ENCODE peak calls at places on chromosomes 13 and 19, in five cellular contexts. F, Z, Q, R and H are unnamed samples. For H3K4me1, the result is how much of the 10 kb centered on the place peaks cover.

GRCh38 chr19:14218615-14219330 is 12.8 kb upstream of the ADGRL1 start:
- DNase-seq in F (no peak), Z (no peak), Q (no peak), R (no peak), H (peak)

GRCh38 chr19:30631035-30631375 is 258.8 kb downstream of the ZNF536 start:
- DNase-seq in F (no peak), Z (no peak), Q (no peak), R (no peak), H (no peak)

GRCh38 chr13:99227909-99228688 is 27.4 kb downstream of the UBAC2 start:
- DNase-seq in F (no peak), Z (no peak), Q (no peak), R (peak), H (no peak)

GRCh38 chr13:59679239-59679638 is 484.5 kb downstream of the DIAPH3 start:
- DNase-seq in F (no peak), Z (peak), Q (no peak), R (no peak), H (peak)

GRCh38 chr13:91693466-91693865 is 295.0 kb downstream of the GPC5 start:
- DNase-seq in F (no peak), Z (no peak), Q (no peak), R (no peak), H (no peak)

GRCh38 chr13:100089633-100090032 is 740 bp downstream of the PCCA start:
- DNase-seq in F (peak), Z (no peak), Q (no peak), R (no peak), H (no peak)

GRCh38 chr13:70386919-70387318 is 278.7 kb upstream of the KLHL1 start:
- DNase-seq in F (no peak), Z (no peak), Q (no peak), R (peak), H (no peak)

GRCh38 chr19:46764817-46765291 is 18.6 kb upstream of the STRN4 start:
- DNase-seq in F (no peak), Z (no peak), Q (no peak), R (no peak), H (no peak)

GRCh38 chr13:109274188-109274821 is 512.1 kb downstream of the IRS2 start:
- DNase-seq in F (peak), Z (no peak), Q (peak), R (no peak), H (peak)

GRCh38 chr13:94192576-94192975 is 286.9 kb downstream of the DCT start:
- DNase-seq in F (no peak), Z (no peak), Q (peak), R (no peak), H (peak)

GRCh38 chr13:91454666-91455065 is 56.2 kb downstream of the GPC5 start:
- DNase-seq in F (no peak), Z (no peak), Q (no peak), R (no peak), H (no peak)

GRCh38 chr19:47540748-47541147 is 25.9 kb upstream of the NAPA start:
- DNase-seq in F (no peak), Z (no peak), Q (no peak), R (no peak), H (no peak)

GRCh38 chr19:50550594-50550966 is 17.7 kb downstream of the LRRC4B start:
- DNase-seq in F (no peak), Z (no peak), Q (no peak), R (no peak), H (no peak)

GRCh38 chr13:30154931-30155330 is 152.4 kb downstream of the KATNAL1 start:
- DNase-seq in F (no peak), Z (no peak), Q (no peak), R (no peak), H (no peak)

GRCh38 chr13:72960114-72960513 is 98.7 kb upstream of the KLF5 start:
- DNase-seq in F (no peak), Z (no peak), Q (no peak), R (no peak), H (no peak)

GRCh38 chr13:45174478-45174877 is 26.4 kb downstream of the KCTD4 start:
- DNase-seq in F (no peak), Z (no peak), Q (no peak), R (no peak), H (no peak)

GRCh38 chr19:38928406-38929001 is 2.1 kb downstream of the SARS2 start:
- DNase-seq in F (no peak), Z (no peak), Q (no peak), R (no peak), H (no peak)

GRCh38 chr13:30567072-30567471 is 50.6 kb upstream of the USPL1 start:
- DNase-seq in F (no peak), Z (no peak), Q (no peak), R (no peak), H (no peak)

GRCh38 chr13:30450066-30450465 is 15.7 kb downstream of the HMGB1 start:
- DNase-seq in F (no peak), Z (no peak), Q (no peak), R (no peak), H (no peak)

GRCh38 chr19:15452111-15453047 is 2.6 kb upstream of the WIZ start:
- DNase-seq in F (peak), Z (peak), Q (peak), R (peak), H (peak)

GRCh38 chr19:33962161-33962560 is 165.5 kb downstream of the KCTD15 start:
- DNase-seq in F (no peak), Z (no peak), Q (no peak), R (no peak), H (no peak)

GRCh38 chr13:38670627-38671026 is 16.2 kb upstream of the FREM2 start:
- DNase-seq in F (no peak), Z (no peak), Q (no peak), R (no peak), H (peak)

GRCh38 chr19:33481863-33482262 is 39.7 kb downstream of the PEPD start:
- DNase-seq in F (no peak), Z (no peak), Q (no peak), R (no peak), H (no peak)

GRCh38 chr13:42654212-42654611 is 80.3 kb downstream of the TNFSF11 start:
- DNase-seq in F (no peak), Z (no peak), Q (no peak), R (no peak), H (no peak)

GRCh38 chr19:18415177-18415867 is 3.9 kb upstream of the SSBP4 start:
- DNase-seq in F (peak), Z (no peak), Q (peak), R (peak), H (peak)

GRCh38 chr13:73225983-73226382 is 167.2 kb downstream of the KLF5 start:
- DNase-seq in F (no peak), Z (no peak), Q (no peak), R (no peak), H (no peak)

GRCh38 chr19:48558018-48558684 is 6.2 kb downstream of the SULT2B1 start:
- DNase-seq in F (no peak), Z (no peak), Q (peak), R (no peak), H (no peak)

GRCh38 chr19:48556825-48557224 is 4.9 kb downstream of the SULT2B1 start:
- DNase-seq in F (no peak), Z (no peak), Q (no peak), R (no peak), H (no peak)

GRCh38 chr19:48556163-48556562 is 4.2 kb downstream of the SULT2B1 start:
- DNase-seq in F (peak), Z (no peak), Q (peak), R (no peak), H (no peak)

GRCh38 chr19:48561412-48561811 is 9.4 kb downstream of the SULT2B1 start:
- DNase-seq in F (no peak), Z (peak), Q (no peak), R (no peak), H (no peak)

GRCh38 chr19:48560095-48560530 is 8.1 kb downstream of the SULT2B1 start:
- DNase-seq in F (no peak), Z (no peak), Q (no peak), R (no peak), H (no peak)
- TF ChIP-seq CTCF in F (no peak), Z (peak), Q (no peak), R (no peak), H (no peak)

GRCh38 chr13:113489171-113489548 is 1.4 kb downstream of the DCUN1D2 start:
- DNase-seq in F (no peak), Z (no peak), Q (peak), R (no peak), H (no peak)
- H3K4me3 ChIP-seq in F (peak), Z (peak), Q (peak), R (peak), H (peak)

GRCh38 chr19:7701049-7701653 is 780 bp downstream of the FCER2 start:
- DNase-seq in F (no peak), Z (no peak), Q (no peak), R (no peak), H (no peak)

GRCh38 chr19:7701654-7702457 is at the start of gene FCER2:
- DNase-seq in F (no peak), Z (no peak), Q (no peak), R (no peak), H (no peak)

GRCh38 chr19:7704280-7705060 is 2.5 kb upstream of the FCER2 start:
- DNase-seq in F (no peak), Z (no peak), Q (no peak), R (no peak), H (no peak)

GRCh38 chr19:7705387-7706187 is 3.7 kb upstream of the FCER2 start:
- DNase-seq in F (no peak), Z (no peak), Q (no peak), R (peak), H (no peak)

DNA sequence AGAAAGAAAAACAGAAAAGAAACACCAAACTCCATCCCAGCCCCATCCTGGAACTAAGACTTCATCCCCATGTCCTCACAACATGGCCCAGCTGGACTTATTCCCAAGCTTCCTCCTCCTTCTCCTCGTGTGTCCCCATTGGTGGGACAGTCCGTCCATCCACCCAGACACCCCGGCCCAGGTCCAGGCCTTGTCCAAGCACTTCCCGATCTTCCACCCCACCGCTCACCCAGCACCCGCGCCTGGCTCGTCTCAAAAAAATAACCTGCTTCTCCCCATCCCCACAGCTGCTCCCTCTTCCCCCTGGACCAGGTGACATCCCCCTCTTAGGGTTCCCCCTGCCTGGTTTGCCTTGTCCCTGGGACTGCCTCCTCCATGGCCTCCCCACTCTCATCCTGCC is 1.4 kb upstream of the FCER2 start:
- DNase-seq in F (no peak), Z (no peak), Q (no peak), R (no peak), H (no peak)
- H3K4me1 ChIP-seq in F (under half), Z (under half), Q (under half), R (under half), H (under half)

GRCh38 chr19:55213547-55213946 is 4.2 kb upstream of the PTPRH start:
- DNase-seq in F (no peak), Z (no peak), Q (no peak), R (no peak), H (no peak)

GRCh38 chr19:55209430-55210119 is at the start of gene PTPRH:
- DNase-seq in F (no peak), Z (no peak), Q (peak), R (no peak), H (no peak)

GRCh38 chr19:55208880-55209429 is 346 bp downstream of the PTPRH start:
- DNase-seq in F (no peak), Z (no peak), Q (no peak), R (no peak), H (no peak)

GRCh38 chr19:55210120-55210493 is 806 bp upstream of the PTPRH start:
- DNase-seq in F (peak), Z (no peak), Q (peak), R (no peak), H (peak)

GRCh38 chr19:55212447-55212846 is 3.1 kb upstream of the PTPRH start:
- DNase-seq in F (peak), Z (no peak), Q (peak), R (no peak), H (peak)
- TF ChIP-seq CTCF in F (peak), Z (peak), Q (peak), R (no peak), H (peak)

GRCh38 chr13:40812724-40813445 is 23.5 kb downstream of the SLC25A15 start:
- DNase-seq in F (no peak), Z (no peak), Q (no peak), R (no peak), H (no peak)
- H3K4me3 ChIP-seq in F (no peak), Z (no peak), Q (no peak), R (no peak), H (no peak)

GRCh38 chr19:638901-639250 is 803 bp upstream of the FGF22 start:
- DNase-seq in F (no peak), Z (no peak), Q (no peak), R (no peak), H (no peak)

GRCh38 chr19:640156-640548 is 473 bp downstream of the FGF22 start:
- DNase-seq in F (no peak), Z (no peak), Q (no peak), R (no peak), H (no peak)

GRCh38 chr19:639251-640155 is at the start of gene FGF22:
- DNase-seq in F (peak), Z (peak), Q (peak), R (peak), H (peak)

GRCh38 chr19:641702-642101 is 2.0 kb downstream of the FGF22 start:
- DNase-seq in F (no peak), Z (no peak), Q (no peak), R (no peak), H (no peak)

DNA sequence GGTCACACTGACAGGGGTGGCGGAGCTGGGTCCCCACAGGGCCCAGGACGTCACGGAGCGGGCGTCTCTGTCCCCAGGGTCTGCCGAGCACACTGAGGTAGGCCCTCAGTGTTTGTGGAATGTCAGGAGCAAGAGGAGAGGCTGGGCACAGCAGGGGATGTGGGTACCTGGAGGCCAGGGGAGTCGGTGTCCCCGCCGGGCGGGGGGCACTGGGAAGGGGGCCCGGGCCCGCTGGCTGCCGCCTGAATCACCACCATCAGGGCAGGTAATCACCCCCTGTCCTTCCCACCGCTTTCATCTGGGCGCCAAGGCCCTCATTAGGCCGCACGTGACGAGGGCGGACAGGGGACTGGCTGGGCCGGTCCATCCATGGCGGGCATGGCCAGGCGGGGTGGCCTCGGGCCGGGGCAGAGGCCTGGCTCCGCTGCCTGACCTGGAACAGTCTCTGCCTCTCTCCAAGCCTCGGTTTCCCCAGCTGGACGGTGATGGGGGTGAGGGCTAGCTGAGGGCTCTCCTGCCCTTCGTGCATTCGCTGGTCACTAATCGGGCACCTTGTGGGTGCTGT is 1.0 kb downstream of the FGF22 start:
- DNase-seq in F (no peak), Z (no peak), Q (no peak), R (no peak), H (no peak)
- H3K4me1 ChIP-seq in F (under half), Z (under half), Q (under half), R (under half), H (under half)

GRCh38 chr19:9847087-9847671 is 12.1 kb downstream of the PIN1 start:
- DNase-seq in F (peak), Z (peak), Q (peak), R (peak), H (peak)
- TF ChIP-seq CTCF in F (peak), Z (peak), Q (peak), R (peak), H (peak)

GRCh38 chr13:110610955-110611595 is 4.3 kb upstream of the NAXD start:
- DNase-seq in F (no peak), Z (no peak), Q (no peak), R (no peak), H (peak)
- H3K4me3 ChIP-seq in F (no peak), Z (no peak), Q (no peak), R (no peak), H (peak)

DNA sequence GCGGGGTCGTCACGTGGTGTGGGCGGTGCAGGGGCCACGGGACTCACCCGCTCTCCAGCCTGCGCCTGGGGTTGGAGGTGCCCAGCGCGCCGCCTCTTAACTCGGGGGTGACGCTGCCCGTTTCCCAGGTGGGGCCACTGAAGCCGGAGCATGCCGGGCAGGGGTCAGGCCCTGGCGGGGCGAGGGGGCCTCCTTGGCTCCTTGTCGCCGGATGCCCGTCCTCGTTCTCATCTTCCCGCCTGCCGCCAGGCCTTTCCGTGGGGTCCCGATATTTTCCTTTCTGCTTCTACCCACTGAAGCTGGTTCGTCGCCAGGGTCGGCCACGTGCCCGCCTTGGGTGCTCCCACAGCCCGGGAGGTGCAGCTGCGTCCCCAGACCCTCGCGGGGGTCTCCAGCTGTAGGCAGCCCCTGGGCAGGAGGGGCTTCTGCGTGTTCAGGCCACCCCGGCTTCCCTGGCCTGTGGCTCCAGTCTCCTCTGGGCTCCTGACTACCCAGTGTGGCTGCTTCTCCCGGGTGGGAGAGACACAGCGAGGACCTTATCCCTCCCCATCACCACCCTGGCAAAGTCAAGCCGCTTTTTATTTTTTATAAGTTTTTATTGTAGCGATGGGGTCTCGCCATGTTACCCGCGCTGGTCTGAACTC is 768 bp downstream of the FAM174C start:
- DNase-seq in F (no peak), Z (no peak), Q (no peak), R (no peak), H (no peak)
- H3K4me1 ChIP-seq in F (under half), Z (under half), Q (under half), R (under half), H (under half)